ENCODE peak calls at places on chromosome 15, in eight cellular contexts. O, B, U, G, K, Z, S and A are unnamed samples.

GRCh38 chr15:46654993-46655392 is 1020.2 kb downstream of the SQOR start:
- DNase-seq in Z (no peak), K (no peak), U (no peak), G (no peak), B (no peak), S (no peak), O (no peak), A (no peak)

GRCh38 chr15:32721594-32721993 is 3.8 kb downstream of the GREM1 start:
- DNase-seq in B (no peak), O (no peak), Z (no peak), U (no peak), S (no peak), K (no peak), G (no peak), A (no peak)

GRCh38 chr15:60673918-60674558 is 195.1 kb upstream of the ICE2 start:
- DNase-seq in U (peak; percentile 43), Z (peak; percentile 90), S (no peak), B (peak; percentile 90), O (peak; percentile 85), G (peak; percentile 10), K (peak; percentile 59), A (peak; percentile 95)

GRCh38 chr15:23003736-23004135 is 23.6 kb upstream of the CYFIP1 start:
- DNase-seq in S (no peak), G (no peak), K (no peak), Z (no peak), O (no peak), B (no peak), U (no peak), A (no peak)

GRCh38 chr15:54227569-54227968 is 249.3 kb downstream of the UNC13C start:
- DNase-seq in G (no peak), K (no peak), S (no peak), B (no peak), U (no peak), Z (no peak), O (no peak), A (no peak)

GRCh38 chr15:45112143-45112591 is 1.8 kb downstream of the DUOX2 start:
- DNase-seq in Z (no peak), K (no peak), U (no peak), B (no peak), G (no peak), O (no peak), S (no peak), A (no peak)

GRCh38 chr15:80467311-80467714 is 63.1 kb downstream of the ARNT2 start:
- DNase-seq in G (no peak), S (no peak), Z (no peak), U (no peak), B (no peak), K (no peak), O (no peak), A (no peak)

GRCh38 chr15:71232411-71232810 is 117.1 kb downstream of the THSD4 start:
- DNase-seq in B (no peak), S (no peak), O (no peak), U (no peak), G (no peak), K (no peak), Z (no peak), A (peak; percentile 51)

GRCh38 chr15:70098170-70098460 is 398 bp upstream of the TLE3 start:
- DNase-seq in K (no peak), Z (no peak), B (no peak), G (no peak), U (no peak), S (no peak), O (no peak), A (no peak)
- TF ChIP-seq CTCF in K (no peak), Z (no peak), B (no peak), G (peak; percentile 17), U (no peak), S (no peak), O (no peak), A (no peak)

GRCh38 chr15:31226011-31226410 is 100.6 kb upstream of the KLF13 start:
- DNase-seq in S (no peak), K (no peak), B (no peak), Z (no peak), G (no peak), U (no peak), O (no peak), A (no peak)
- H3K4me3 ChIP-seq in S (no peak overlapping the region), K (no peak overlapping the region), B (no peak overlapping the region), Z (no peak overlapping the region), G (no peak overlapping the region), U (no peak overlapping the region), O (no peak overlapping the region), A (no peak overlapping the region)

GRCh38 chr15:69723404-69724097 is 270.9 kb downstream of the RPLP1 start:
- DNase-seq in Z (no peak), B (no peak), S (peak; percentile 26), U (no peak), G (no peak), K (no peak), O (no peak), A (no peak)

GRCh38 chr15:69725210-69725609 is 272.6 kb downstream of the RPLP1 start:
- DNase-seq in O (no peak), B (no peak), G (no peak), K (no peak), Z (no peak), S (no peak), U (no peak), A (no peak)

GRCh38 chr15:69725957-69726356 is 273.3 kb downstream of the RPLP1 start:
- DNase-seq in U (no peak), G (no peak), S (no peak), O (no peak), B (no peak), Z (no peak), K (no peak), A (no peak)

GRCh38 chr15:69722924-69723323 is 270.3 kb downstream of the RPLP1 start:
- DNase-seq in Z (no peak), U (no peak), S (no peak), K (no peak), O (no peak), G (no peak), B (no peak), A (no peak)

DNA sequence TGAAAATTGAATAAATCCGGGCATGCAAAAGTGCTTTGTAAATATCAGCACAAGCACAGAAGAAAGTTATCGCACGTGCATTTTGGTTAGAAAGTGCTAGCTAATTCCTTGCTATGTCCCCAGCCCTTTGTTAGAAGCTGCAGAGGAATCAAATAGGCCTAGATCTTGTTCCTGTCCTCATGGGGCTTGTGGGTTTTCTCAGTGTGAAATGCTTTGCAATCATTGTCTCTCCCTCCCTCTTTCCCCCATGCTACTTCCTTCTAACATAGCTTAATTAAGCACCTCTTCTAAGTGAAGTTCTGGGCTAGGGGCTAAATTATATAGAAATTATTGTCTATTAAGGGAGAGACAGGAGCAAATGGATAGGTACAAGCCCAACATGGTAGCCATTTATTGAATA is 271.7 kb downstream of the RPLP1 start:
- DNase-seq in K (no peak), Z (no peak), U (no peak), S (no peak), G (no peak), O (no peak), B (no peak), A (no peak)
- TF ChIP-seq CTCF in K (no peak), Z (no peak), U (no peak), S (no peak), G (no peak), O (no peak), B (no peak), A (no peak)

DNA sequence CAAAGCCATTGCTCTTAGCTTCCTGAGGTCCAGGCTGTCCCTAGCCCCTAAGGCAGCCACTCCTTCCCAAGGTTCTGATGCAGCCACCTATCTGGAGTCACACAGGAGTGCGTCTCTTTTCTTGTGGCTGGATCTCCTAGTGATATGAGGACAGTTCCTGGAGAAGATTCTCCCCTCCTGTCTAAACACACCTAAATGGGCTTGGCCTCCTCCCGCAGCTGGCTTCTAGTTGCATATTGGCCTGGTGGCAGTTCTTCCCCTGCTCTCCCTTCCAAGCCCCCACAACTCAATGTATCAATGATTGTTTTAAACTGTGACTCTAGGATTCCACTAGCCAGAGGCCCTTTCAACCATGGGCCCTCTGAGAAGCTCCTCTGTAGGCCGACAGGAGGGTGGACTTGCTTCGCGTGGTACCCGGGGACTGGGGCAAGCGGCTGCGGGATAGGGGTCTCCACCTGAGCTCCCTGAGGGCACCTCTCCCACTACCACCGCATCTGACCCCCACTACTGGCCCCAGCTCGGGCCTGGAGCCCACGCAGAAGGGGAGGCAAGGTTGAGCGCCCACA is 1.4 kb downstream of the ITGA11 start:
- DNase-seq in G (no peak), O (no peak), Z (no peak), K (no peak), B (no peak), S (no peak), U (no peak), A (no peak)
- H3K4me3 ChIP-seq in G (no peak overlapping the region), O (no peak overlapping the region), Z (peak overlapping the region; percentile 61), K (peak overlapping the region; percentile 96), B (peak overlapping the region; percentile 64), S (peak overlapping the region; percentile 58), U (peak overlapping the region; percentile 43), A (peak overlapping the region; percentile 56)

GRCh38 chr15:42720071-42720470 is 16.9 kb downstream of the CDAN1 start:
- DNase-seq in K (no peak), B (no peak), O (no peak), Z (no peak), G (no peak), S (no peak), U (no peak), A (no peak)

GRCh38 chr15:42724276-42724675 is 12.7 kb downstream of the CDAN1 start:
- DNase-seq in O (no peak), G (no peak), S (no peak), B (no peak), Z (no peak), U (no peak), K (no peak), A (no peak)

GRCh38 chr15:42721016-42721415 is 15.9 kb downstream of the CDAN1 start:
- DNase-seq in K (no peak), S (no peak), U (no peak), Z (no peak), O (peak; percentile 98), B (no peak), G (no peak), A (no peak)

GRCh38 chr15:42725331-42725903 is 11.5 kb downstream of the CDAN1 start:
- DNase-seq in G (no peak), O (no peak), K (no peak), B (no peak), Z (no peak), S (no peak), U (no peak), A (no peak)

DNA sequence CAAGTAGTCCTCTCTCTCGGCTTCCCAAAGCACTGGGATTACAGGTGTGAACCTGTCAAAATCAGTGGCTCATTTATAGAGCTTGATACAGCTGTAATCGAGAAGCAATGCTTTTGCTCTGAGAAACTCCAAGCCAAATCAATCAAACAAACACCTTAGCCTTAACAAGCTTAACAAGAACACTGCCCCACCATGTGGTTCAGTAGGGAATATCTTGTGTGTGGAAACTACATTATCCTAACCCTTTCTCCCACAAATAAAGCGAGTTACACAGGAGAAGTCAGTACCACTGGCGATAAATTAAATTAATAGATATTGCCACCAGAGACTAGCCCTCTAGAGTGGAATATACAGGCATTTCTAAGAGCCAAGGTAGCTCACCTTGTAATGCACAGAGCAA is 13.9 kb downstream of the CDAN1 start:
- DNase-seq in B (peak; percentile 36), O (peak; percentile 46), K (no peak), G (no peak), S (no peak), Z (no peak), U (no peak), A (no peak)
- TF ChIP-seq CTCF in B (no peak), O (peak; percentile 39), K (no peak), G (no peak), S (no peak), Z (peak; percentile 20), U (no peak), A (peak; percentile 5)